ENCODE peak calls at places on chromosomes 4 and X, in four cellular contexts. M is A549, R is Caki2, E is mesothelial cell of epicardium. A is an unnamed sample.

GRCh38 chrX:44183329-44183728 is 160.1 kb downstream of the EFHC2 start:
- DNase-seq in R (no peak), M (no peak), E (no peak), A (no peak)

GRCh38 chrX:129760155-129760554 is 19.6 kb upstream of the SASH3 start:
- DNase-seq in R (no peak), M (no peak), E (no peak), A (no peak)

GRCh38 chrX:140661657-140662056 is 47.9 kb upstream of the LINC00632 start:
- DNase-seq in E (no peak), M (no peak), R (no peak), A (no peak)

GRCh38 chrX:139680356-139680755 is 27.6 kb downstream of the MCF2 start:
- DNase-seq in R (no peak), E (no peak), M (no peak), A (no peak)

GRCh38 chrX:12080265-12080664 is 58.0 kb upstream of the FRMPD4 start:
- DNase-seq in M (peak), R (peak), E (no peak), A (no peak)

GRCh38 chr4:3046149-3046548 is 28.2 kb downstream of the HTT-AS start:
- DNase-seq in R (no peak), M (no peak), E (no peak), A (no peak)

GRCh38 chrX:11296051-11296450 is 2.8 kb downstream of the AMELX start:
- DNase-seq in M (no peak), E (no peak), R (no peak), A (no peak)

GRCh38 chrX:30521440-30522182 is 56.0 kb downstream of the TASL start:
- DNase-seq in R (no peak), E (no peak), M (no peak), A (peak)

GRCh38 chrX:10110984-10111363 is 45.8 kb upstream of the CLCN4 start:
- DNase-seq in R (no peak), E (no peak), M (no peak), A (no peak)

GRCh38 chrX:103276581-103277002 is at the start of gene TCEAL5:
- DNase-seq in R (no peak), M (no peak), E (no peak), A (no peak)

GRCh38 chr4:155173371-155173770 is 35.1 kb upstream of the NPY2R start:
- DNase-seq in M (no peak), R (no peak), E (no peak), A (no peak)

GRCh38 chrX:129108936-129109335 is 414.4 kb downstream of the SMARCA1 start:
- DNase-seq in E (no peak), R (no peak), M (no peak), A (no peak)

GRCh38 chrX:51484616-51485015 is 11.8 kb downstream of the NUDT11 start:
- DNase-seq in M (no peak), R (no peak), E (no peak), A (no peak)

GRCh38 chrX:154748712-154749339 is 2.1 kb downstream of the GAB3 start:
- DNase-seq in E (no peak), R (peak), M (peak), A (no peak)

GRCh38 chr4:183912585-183912984 is 7.5 kb downstream of the STOX2 start:
- DNase-seq in E (no peak), R (no peak), M (no peak), A (no peak)

GRCh38 chrX:16883487-16883804 is 13.3 kb upstream of the RBBP7 start:
- DNase-seq in R (no peak), M (no peak), E (no peak), A (no peak)

GRCh38 chr4:78185117-78185516 is 128.0 kb downstream of the FRAS1 start:
- DNase-seq in R (no peak), E (no peak), M (no peak), A (no peak)